ENCODE peak calls at places on chromosome 15, in five cellular contexts. Q is left cardiac atrium; K is SW480; I is activated T-cell treated with anti-CD3 and anti-CD28 coated beads, Interleukin-2, amount 50 U/mL, for 1 hour; R is stimulated activated CD8-positive, alpha-beta memory T cell treated with anti-CD3 and anti-CD28 coated beads, Interleukin-4, amount 100 ng/mL, for 4 hours. Y is an unnamed sample.

GRCh38 chr15:46461416-46461815 is 826.6 kb downstream of the SQOR start:
- DNase-seq in Q (no peak), K (no peak), I (no peak), R (no peak), Y (no peak)

GRCh38 chr15:58475573-58476524 is 44.1 kb downstream of the LIPC start:
- DNase-seq in Q (peak; percentile 37), K (peak; percentile 31), I (no peak), R (no peak), Y (no peak)

GRCh38 chr15:91435108-91435507 is 335.1 kb downstream of the SV2B start:
- DNase-seq in Q (no peak), K (no peak), I (no peak), R (no peak), Y (no peak)

GRCh38 chr15:95669146-95669922 is 661.2 kb upstream of the NR2F2 start:
- DNase-seq in Q (no peak), K (no peak), I (no peak), R (no peak), Y (no peak)

GRCh38 chr15:96158938-96159337 is 171.6 kb upstream of the NR2F2 start:
- DNase-seq in Q (no peak), K (no peak), I (no peak), R (no peak), Y (no peak)

GRCh38 chr15:79007066-79007465 is 62.2 kb upstream of the CTSH start:
- DNase-seq in Q (no peak), K (no peak), I (no peak), R (no peak), Y (peak; percentile 47)

GRCh38 chr15:96807361-96807760 is 476.9 kb downstream of the NR2F2 start:
- DNase-seq in Q (no peak), K (no peak), I (no peak), R (no peak), Y (no peak)

GRCh38 chr15:101492752-101493692 is 3.5 kb upstream of the PCSK6 start:
- DNase-seq in Q (no peak), K (no peak), I (no peak), R (no peak), Y (no peak)

GRCh38 chr15:48084759-48085420 is 35.9 kb upstream of the SLC24A5 start:
- DNase-seq in Q (no peak), K (peak; percentile 53), I (no peak), R (no peak), Y (peak; percentile 30)

Y was measured in ACHN.